ENCODE peak calls at places on chromosomes 1 and 21, in four cellular contexts. G is activated naive CD4-positive, alpha-beta T cell; Q is NCI-H1436; U is GM20000. T is an unnamed sample.

GRCh38 chr1:161133220-161133740 is 813 bp upstream of the DEDD start:
- DNase-seq in Q (no peak), U (no peak), G (no peak), T (no peak)

GRCh38 chr1:86542626-86543025 is 4.3 kb upstream of the CLCA4 start:
- DNase-seq in G (no peak), Q (no peak), U (no peak), T (no peak)

GRCh38 chr1:222918746-222919477 is 104.1 kb downstream of the DISP1 start:
- DNase-seq in Q (no peak), G (no peak), U (no peak), T (no peak)

GRCh38 chr1:84539972-84540371 is 33.6 kb upstream of the GNG5 start:
- DNase-seq in U (no peak), Q (no peak), G (no peak), T (no peak)

GRCh38 chr21:45291613-45292398 is 4.1 kb upstream of the POFUT2 start:
- DNase-seq in U (no peak), Q (no peak), G (no peak), T (no peak)

GRCh38 chr1:115436596-115436995 is 98.5 kb upstream of the NGF start:
- DNase-seq in Q (no peak), U (no peak), G (no peak), T (no peak)

GRCh38 chr21:33020558-33021100 is 5.1 kb upstream of the OLIG2 start:
- DNase-seq in Q (no peak), U (peak; percentile 34), G (no peak), T (no peak)

GRCh38 chr1:203667616-203668015 is 41.0 kb downstream of the ATP2B4 start:
- DNase-seq in G (no peak), U (no peak), Q (no peak), T (no peak)

GRCh38 chr1:207863893-207864535 is 46.9 kb downstream of the CD34 start:
- DNase-seq in G (peak; percentile 17), Q (no peak), U (peak; percentile 66), T (peak; percentile 46)

GRCh38 chr1:227725036-227725435 is 10.1 kb downstream of the JMJD4 start:
- DNase-seq in G (no peak), Q (no peak), U (no peak), T (no peak)

GRCh38 chr1:17270891-17271765 is 22.2 kb downstream of the PADI3 start:
- DNase-seq in U (no peak), Q (no peak), G (no peak), T (no peak)

GRCh38 chr1:95233321-95233736 is 681 bp upstream of the RWDD3 start:
- DNase-seq in Q (no peak), G (no peak), U (no peak), T (peak; percentile 4)

GRCh38 chr21:36479415-36480402 is at the start of gene CLDN14:
- DNase-seq in U (no peak), G (no peak), Q (no peak), T (no peak)

GRCh38 chr21:36323032-36323431 is 3.0 kb downstream of the MORC3 start:
- DNase-seq in U (no peak), G (no peak), Q (no peak), T (peak; percentile 35)

GRCh38 chr21:38863843-38864363 is 58.2 kb downstream of the ETS2 start:
- DNase-seq in Q (no peak), U (no peak), G (no peak), T (no peak)

GRCh38 chr1:201348211-201348566 is 29.3 kb downstream of the TNNT2 start:
- DNase-seq in Q (peak; percentile 62), U (peak; percentile 71), G (no peak), T (peak; percentile 56)

GRCh38 chr1:153546796-153547559 is 1.4 kb upstream of the S100A4 start:
- DNase-seq in G (no peak), Q (peak; percentile 30), U (no peak), T (no peak)

GRCh38 chr1:180969429-180969828 is 53.2 kb downstream of the STX6 start:
- DNase-seq in Q (no peak), G (no peak), U (no peak), T (no peak)

GRCh38 chr1:97603776-97604175 is 317.1 kb downstream of the DPYD start:
- DNase-seq in U (no peak), Q (no peak), G (no peak), T (peak; percentile 7)

GRCh38 chr1:231419147-231419546 is 2.9 kb downstream of the EGLN1 start:
- DNase-seq in Q (no peak), U (no peak), G (no peak), T (no peak)

GRCh38 chr1:231632119-231632518 is 5.5 kb downstream of the DISC1 start:
- DNase-seq in G (no peak), Q (no peak), U (no peak), T (no peak)

GRCh38 chr1:16981269-16981849 is 939 bp upstream of the MFAP2 start:
- DNase-seq in G (no peak), Q (no peak), U (no peak), T (no peak)

GRCh38 chr1:116819081-116819480 is 64.9 kb downstream of the CD2 start:
- DNase-seq in G (no peak), U (no peak), Q (no peak), T (peak; percentile 43)

GRCh38 chr1:206112600-206113301 is 4.4 kb downstream of the AVPR1B start:
- DNase-seq in G (no peak), U (no peak), Q (no peak), T (no peak)

GRCh38 chr1:44594871-44595735 is 79.2 kb downstream of the TMEM53 start:
- DNase-seq in U (peak; percentile 89), Q (peak; percentile 66), G (peak; percentile 70), T (peak; percentile 71)

GRCh38 chr1:32101233-32101681 is 6.6 kb upstream of the KPNA6 start:
- DNase-seq in Q (no peak), U (no peak), G (no peak), T (no peak)

T was measured in GM12865.